ENCODE peak calls at places on chromosome X, in six cellular contexts. H is HCT116, P is neuronal stem cell, Y is H9, G is K562, O is IMR-90. F is an unnamed sample.

GRCh38 chrX:153944140-153944799 is at the start of gene RENBP:
- DNase-seq in H (no peak), G (peak), Y (peak), P (no peak), O (no peak), F (no peak)

GRCh38 chrX:15679246-15679645 is 14.6 kb upstream of the CLTRN start:
- DNase-seq in O (no peak), P (no peak), H (no peak), Y (no peak), G (no peak), F (no peak)

GRCh38 chrX:107398115-107398514 is 51.3 kb upstream of the FRMPD3 start:
- DNase-seq in P (no peak), G (no peak), H (no peak), Y (no peak), O (no peak), F (no peak)

GRCh38 chrX:150405576-150405975 is 42.5 kb downstream of the MAMLD1 start:
- DNase-seq in H (no peak), O (no peak), Y (no peak), G (peak), P (no peak), F (no peak)

GRCh38 chrX:12898073-12898472 is 8.3 kb upstream of the TLR8 start:
- DNase-seq in G (no peak), Y (no peak), O (no peak), H (no peak), P (no peak), F (no peak)

GRCh38 chrX:106005684-106006083 is 32.8 kb downstream of the SERPINA7 start:
- DNase-seq in O (no peak), H (no peak), P (no peak), Y (no peak), G (no peak), F (no peak)

GRCh38 chrX:109656774-109657173 is 31.8 kb upstream of the KCNE5 start:
- DNase-seq in G (no peak), P (no peak), Y (no peak), O (no peak), H (no peak), F (no peak)

GRCh38 chrX:41922694-41923171 is 621 bp downstream of the CASK start:
- DNase-seq in O (no peak), H (no peak), P (no peak), Y (peak), G (peak), F (no peak)

GRCh38 chrX:139187738-139188137 is 342.8 kb upstream of the F9 start:
- DNase-seq in O (no peak), H (no peak), P (no peak), Y (no peak), G (no peak), F (no peak)

GRCh38 chrX:1535241-1536041 is 1.5 kb downstream of the P2RY8 start:
- DNase-seq in Y (no peak), G (no peak), P (no peak), H (no peak), O (no peak), F (no peak)

GRCh38 chrX:7801706-7802105 is 41.3 kb upstream of the VCX start:
- DNase-seq in Y (no peak), O (no peak), H (no peak), P (no peak), G (no peak), F (no peak)

GRCh38 chrX:14919421-14919820 is 46.2 kb downstream of the MOSPD2 start:
- DNase-seq in P (no peak), Y (no peak), O (no peak), H (no peak), G (no peak), F (no peak)

DNA sequence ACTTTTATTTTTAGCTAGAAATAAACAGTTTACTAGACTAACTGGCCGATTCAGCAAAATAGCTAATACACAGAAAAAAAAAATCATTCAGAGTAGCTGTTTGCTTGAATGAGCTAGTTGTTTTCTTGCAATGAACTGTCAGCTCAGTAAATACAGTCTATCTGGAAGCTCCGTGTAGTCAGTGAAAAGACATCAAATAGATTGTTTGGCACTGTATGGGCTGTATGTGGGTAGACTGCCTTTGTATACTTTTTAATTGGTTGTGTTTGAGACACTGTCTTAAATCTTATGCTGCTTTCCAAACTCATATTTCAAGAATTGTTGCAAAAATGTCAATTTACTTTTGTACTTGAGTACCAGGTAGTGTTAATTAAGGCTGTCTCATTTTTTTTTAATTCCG is 61.6 kb upstream of the GPR174 start:
- DNase-seq in Y (no peak), O (no peak), G (no peak), P (no peak), H (no peak), F (no peak)
- H3K9ac ChIP-seq in Y (no peak), O (no peak), G (no peak), P (no peak), H (no peak), F (no peak)

GRCh38 chrX:6456196-6456595 is 78.7 kb downstream of the VCX3A start:
- DNase-seq in O (no peak), H (no peak), G (no peak), Y (no peak), P (no peak), F (peak)
- H3K9ac ChIP-seq in O (no peak), H (no peak), G (no peak), Y (no peak), P (no peak), F (no peak)

DNA sequence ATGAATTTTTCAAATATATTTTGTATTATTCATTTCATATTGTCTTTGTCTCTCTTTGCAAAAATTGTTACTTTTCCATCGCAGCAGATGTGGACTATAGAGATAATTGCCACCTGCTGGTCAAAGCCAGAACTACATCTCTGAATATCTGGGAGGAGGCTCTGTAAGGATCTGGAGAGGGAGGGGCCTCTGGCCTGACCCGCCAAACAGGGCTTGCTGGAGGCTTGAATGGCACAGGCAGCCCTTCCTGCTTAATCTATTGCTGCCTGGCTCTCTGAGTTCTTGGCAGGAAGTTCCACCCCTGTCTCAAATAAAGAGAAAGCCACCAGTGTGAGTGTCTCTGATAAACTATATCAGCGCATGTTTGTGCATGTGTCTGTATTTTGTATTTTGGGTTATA is 132.4 kb downstream of the ZMAT1 start:
- DNase-seq in G (peak), P (peak), O (peak), Y (peak), H (peak), F (peak)
- H3K9ac ChIP-seq in G (no peak), P (no peak), O (no peak), Y (no peak), H (no peak), F (no peak)

GRCh38 chrX:39688219-39688575 is 409.6 kb downstream of the BCOR start:
- DNase-seq in Y (no peak), O (no peak), G (no peak), H (no peak), P (no peak), F (no peak)
- H3K9ac ChIP-seq in Y (no peak), O (no peak), G (peak), H (peak), P (peak), F (peak)

DNA sequence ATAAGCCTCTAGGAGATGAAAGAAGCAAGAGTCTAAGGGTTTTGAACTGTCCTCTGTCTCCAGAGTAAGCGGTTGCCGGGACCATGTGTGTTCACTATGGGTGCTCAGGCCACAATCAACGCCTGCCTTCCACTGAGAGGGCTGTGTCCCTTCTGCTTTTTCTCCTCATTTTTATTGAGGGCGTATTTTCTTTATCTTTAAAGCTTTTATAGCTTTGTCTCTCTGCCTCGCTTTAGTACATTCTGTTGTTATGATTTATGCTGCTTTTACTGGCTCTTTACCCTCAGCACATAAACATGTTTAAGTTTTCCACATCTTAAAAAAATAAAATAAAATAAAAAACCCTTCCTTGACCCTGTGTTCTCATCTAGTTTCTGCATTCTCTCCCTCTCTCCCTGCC is 42.4 kb upstream of the ATP6AP2 start:
- DNase-seq in H (no peak), P (no peak), Y (no peak), G (no peak), O (no peak), F (no peak)
- H3K9ac ChIP-seq in H (no peak), P (no peak), Y (no peak), G (no peak), O (no peak), F (no peak)

F was measured in NT2/D1.